ENCODE peak calls at places on chromosomes 12 and 14, in five cellular contexts. One of them, this sample, is unnamed.

GRCh38 chr12:5101686-5102085 is 58.0 kb downstream of the KCNA5 start:
- DNase-seq in psoas muscle: no peak
- DNase-seq in activated T-helper 1 cell treated with Interleukin-2 at 50 U/mL for 16 hours: no peak
- DNase-seq in activated CD4-positive, CD25-positive, alpha-beta regulatory T cell: no peak
- DNase-seq in iPS-NIHi11: no peak
- DNase-seq in this sample: no peak

GRCh38 chr12:58703911-58704310 is 216.4 kb downstream of the LRIG3 start:
- DNase-seq in activated T-helper 1 cell treated with Interleukin-2 at 50 U/mL for 16 hours: no peak
- DNase-seq in iPS-NIHi11: no peak
- DNase-seq in activated CD4-positive, CD25-positive, alpha-beta regulatory T cell: no peak
- DNase-seq in psoas muscle: no peak
- DNase-seq in this sample: no peak

GRCh38 chr14:65453807-65454480 is 41.4 kb downstream of the FUT8 start:
- DNase-seq in activated CD4-positive, CD25-positive, alpha-beta regulatory T cell: no peak
- DNase-seq in psoas muscle: no peak
- DNase-seq in activated T-helper 1 cell treated with Interleukin-2 at 50 U/mL for 16 hours: no peak
- DNase-seq in iPS-NIHi11: no peak
- DNase-seq in this sample: no peak

GRCh38 chr14:50410921-50411320 is 14.2 kb upstream of the CDKL1 start:
- DNase-seq in iPS-NIHi11: no peak
- DNase-seq in activated CD4-positive, CD25-positive, alpha-beta regulatory T cell: no peak
- DNase-seq in psoas muscle: no peak
- DNase-seq in activated T-helper 1 cell treated with Interleukin-2 at 50 U/mL for 16 hours: no peak
- DNase-seq in this sample: no peak

GRCh38 chr12:4383304-4383865 is 3.9 kb upstream of the FGF23 start:
- DNase-seq in activated CD4-positive, CD25-positive, alpha-beta regulatory T cell: no peak
- DNase-seq in iPS-NIHi11: peak
- DNase-seq in activated T-helper 1 cell treated with Interleukin-2 at 50 U/mL for 16 hours: no peak
- DNase-seq in psoas muscle: no peak
- DNase-seq in this sample: no peak

GRCh38 chr14:60241091-60241490 is 7.9 kb upstream of the PPM1A start:
- DNase-seq in activated CD4-positive, CD25-positive, alpha-beta regulatory T cell: no peak
- DNase-seq in activated T-helper 1 cell treated with Interleukin-2 at 50 U/mL for 16 hours: no peak
- DNase-seq in psoas muscle: no peak
- DNase-seq in iPS-NIHi11: no peak
- DNase-seq in this sample: no peak

GRCh38 chr14:23437142-23438129 is 2.0 kb upstream of the MYH7 start:
- DNase-seq in iPS-NIHi11: no peak
- DNase-seq in activated T-helper 1 cell treated with Interleukin-2 at 50 U/mL for 16 hours: no peak
- DNase-seq in activated CD4-positive, CD25-positive, alpha-beta regulatory T cell: no peak
- DNase-seq in psoas muscle: no peak
- DNase-seq in this sample: no peak

GRCh38 chr12:103379670-103380069 is 116.1 kb downstream of the C12orf42 start:
- DNase-seq in iPS-NIHi11: no peak
- DNase-seq in psoas muscle: no peak
- DNase-seq in activated T-helper 1 cell treated with Interleukin-2 at 50 U/mL for 16 hours: no peak
- DNase-seq in activated CD4-positive, CD25-positive, alpha-beta regulatory T cell: no peak
- DNase-seq in this sample: no peak

GRCh38 chr12:9794484-9795063 is 32.7 kb upstream of the KLRF1 start:
- DNase-seq in activated CD4-positive, CD25-positive, alpha-beta regulatory T cell: no peak
- DNase-seq in iPS-NIHi11: no peak
- DNase-seq in psoas muscle: no peak
- DNase-seq in activated T-helper 1 cell treated with Interleukin-2 at 50 U/mL for 16 hours: no peak
- DNase-seq in this sample: no peak

GRCh38 chr12:25388216-25388615 is 137.5 kb upstream of the KRAS start:
- DNase-seq in activated CD4-positive, CD25-positive, alpha-beta regulatory T cell: no peak
- DNase-seq in iPS-NIHi11: no peak
- DNase-seq in psoas muscle: no peak
- DNase-seq in activated T-helper 1 cell treated with Interleukin-2 at 50 U/mL for 16 hours: no peak
- DNase-seq in this sample: no peak

GRCh38 chr14:99041820-99042174 is 230.2 kb downstream of the BCL11B start:
- DNase-seq in activated T-helper 1 cell treated with Interleukin-2 at 50 U/mL for 16 hours: no peak
- DNase-seq in psoas muscle: no peak
- DNase-seq in iPS-NIHi11: no peak
- DNase-seq in activated CD4-positive, CD25-positive, alpha-beta regulatory T cell: no peak
- DNase-seq in this sample: no peak

GRCh38 chr14:74882103-74882920 is 596 bp downstream of the DLST start:
- DNase-seq in iPS-NIHi11: no peak
- DNase-seq in psoas muscle: peak
- DNase-seq in activated CD4-positive, CD25-positive, alpha-beta regulatory T cell: peak
- DNase-seq in activated T-helper 1 cell treated with Interleukin-2 at 50 U/mL for 16 hours: peak
- DNase-seq in this sample: peak

GRCh38 chr14:85439696-85440328 is 90.1 kb upstream of the FLRT2 start:
- DNase-seq in activated CD4-positive, CD25-positive, alpha-beta regulatory T cell: no peak
- DNase-seq in psoas muscle: no peak
- DNase-seq in iPS-NIHi11: no peak
- DNase-seq in activated T-helper 1 cell treated with Interleukin-2 at 50 U/mL for 16 hours: no peak
- DNase-seq in this sample: no peak

GRCh38 chr12:52353766-52354165 is 13.5 kb downstream of the KRT85 start:
- DNase-seq in activated CD4-positive, CD25-positive, alpha-beta regulatory T cell: no peak
- DNase-seq in iPS-NIHi11: no peak
- DNase-seq in psoas muscle: no peak
- DNase-seq in activated T-helper 1 cell treated with Interleukin-2 at 50 U/mL for 16 hours: no peak
- DNase-seq in this sample: no peak

GRCh38 chr14:73751157-73751691 is 37.0 kb upstream of the PNMA1 start:
- DNase-seq in activated CD4-positive, CD25-positive, alpha-beta regulatory T cell: no peak
- DNase-seq in activated T-helper 1 cell treated with Interleukin-2 at 50 U/mL for 16 hours: no peak
- DNase-seq in psoas muscle: no peak
- DNase-seq in iPS-NIHi11: no peak
- DNase-seq in this sample: no peak